ENCODE peak calls at places on chromosome 6, in five cellular contexts. One of them, this sample, is unnamed.

GRCh38 chr6:153117986-153118886 is 12.8 kb downstream of the RGS17 start:
- DNase-seq in HFF-Myc: peak
- DNase-seq in HCT116: peak
- DNase-seq in Peyer's patch: no peak
- DNase-seq in bronchial epithelial cell: peak
- DNase-seq in this sample: no peak

GRCh38 chr6:125924169-125924568 is 32.4 kb upstream of the HINT3 start:
- DNase-seq in HFF-Myc: no peak
- DNase-seq in HCT116: no peak
- DNase-seq in Peyer's patch: no peak
- DNase-seq in bronchial epithelial cell: peak
- DNase-seq in this sample: no peak

GRCh38 chr6:4533576-4533975 is 242.6 kb upstream of the CDYL start:
- DNase-seq in HFF-Myc: no peak
- DNase-seq in HCT116: no peak
- DNase-seq in Peyer's patch: no peak
- DNase-seq in bronchial epithelial cell: no peak
- DNase-seq in this sample: no peak

GRCh38 chr6:63023726-63024125 is 187.5 kb upstream of the FKBP1C start:
- DNase-seq in HFF-Myc: no peak
- DNase-seq in HCT116: no peak
- DNase-seq in Peyer's patch: no peak
- DNase-seq in bronchial epithelial cell: no peak
- DNase-seq in this sample: no peak

GRCh38 chr6:159828074-159828473 is 28.0 kb downstream of the PNLDC1 start:
- DNase-seq in HFF-Myc: no peak
- DNase-seq in HCT116: no peak
- DNase-seq in Peyer's patch: no peak
- DNase-seq in bronchial epithelial cell: no peak
- DNase-seq in this sample: no peak

GRCh38 chr6:94636780-94637385 is 940.5 kb upstream of the MANEA start:
- DNase-seq in HFF-Myc: no peak
- DNase-seq in HCT116: peak
- DNase-seq in Peyer's patch: no peak
- DNase-seq in bronchial epithelial cell: peak
- DNase-seq in this sample: no peak

GRCh38 chr6:2157441-2158127 is 87.8 kb downstream of the GMDS start:
- DNase-seq in HFF-Myc: peak
- DNase-seq in HCT116: peak
- DNase-seq in Peyer's patch: no peak
- DNase-seq in bronchial epithelial cell: peak
- DNase-seq in this sample: peak

GRCh38 chr6:105810105-105810921 is 275.8 kb upstream of the PRDM1 start:
- DNase-seq in HFF-Myc: peak
- DNase-seq in HCT116: peak
- DNase-seq in Peyer's patch: no peak
- DNase-seq in bronchial epithelial cell: peak
- DNase-seq in this sample: no peak

GRCh38 chr6:146914563-146915483 is 289.4 kb upstream of the STXBP5 start:
- DNase-seq in HFF-Myc: peak
- DNase-seq in HCT116: peak
- DNase-seq in Peyer's patch: no peak
- DNase-seq in bronchial epithelial cell: peak
- DNase-seq in this sample: no peak

GRCh38 chr6:10847684-10848083 is 9.3 kb upstream of the MAK start:
- DNase-seq in HFF-Myc: no peak
- DNase-seq in HCT116: no peak
- DNase-seq in Peyer's patch: no peak
- DNase-seq in bronchial epithelial cell: peak
- DNase-seq in this sample: no peak

GRCh38 chr6:41892921-41893564 is 2.1 kb downstream of the USP49 start:
- DNase-seq in HFF-Myc: no peak
- DNase-seq in HCT116: no peak
- DNase-seq in Peyer's patch: no peak
- DNase-seq in bronchial epithelial cell: no peak
- DNase-seq in this sample: no peak

GRCh38 chr6:13762648-13763441 is 51.2 kb upstream of the RANBP9 start:
- DNase-seq in HFF-Myc: no peak
- DNase-seq in HCT116: no peak
- DNase-seq in Peyer's patch: peak
- DNase-seq in bronchial epithelial cell: peak
- DNase-seq in this sample: no peak

DNA sequence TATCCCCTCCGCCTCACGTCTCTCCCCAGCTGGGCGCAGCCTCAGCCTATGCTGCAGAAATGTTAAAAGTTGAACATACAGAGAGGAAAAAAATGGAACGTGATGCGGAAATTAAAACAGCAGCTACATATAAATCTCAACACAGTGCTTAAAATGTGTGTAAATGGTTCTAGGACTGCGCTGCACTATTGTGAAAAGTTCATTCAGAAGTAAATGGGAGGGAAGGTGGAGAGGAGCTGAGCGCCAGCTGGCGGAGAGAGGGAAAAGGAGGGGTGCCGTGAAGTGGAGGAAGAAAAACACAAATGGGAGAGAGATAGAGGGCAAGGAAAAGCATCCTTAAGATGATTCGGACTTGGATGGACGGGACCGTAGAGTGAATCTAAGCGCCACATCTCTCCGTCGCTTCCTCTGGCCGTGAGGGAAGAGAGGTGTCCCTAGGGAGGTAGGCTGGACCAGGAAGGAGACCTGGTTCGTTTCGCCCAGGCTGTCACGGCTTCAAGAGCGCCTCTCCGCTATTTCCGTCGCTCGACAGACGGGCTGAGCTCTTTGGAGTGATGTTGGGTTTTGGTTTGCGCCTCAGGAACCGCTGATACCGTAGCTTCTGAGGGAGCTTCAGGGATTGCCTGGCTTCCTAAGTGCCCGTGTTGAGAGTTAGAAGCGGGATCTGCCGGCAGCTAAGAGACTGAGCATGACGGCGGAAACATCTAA is 113.7 kb downstream of the TRIM27 start:
- DNase-seq in HFF-Myc: no peak
- DNase-seq in HCT116: no peak
- DNase-seq in Peyer's patch: no peak
- DNase-seq in bronchial epithelial cell: no peak
- DNase-seq in this sample: no peak
- TF ChIP-seq CTCF in HFF-Myc: peak
- TF ChIP-seq CTCF in HCT116: no peak
- TF ChIP-seq CTCF in Peyer's patch: no peak
- TF ChIP-seq CTCF in bronchial epithelial cell: peak
- TF ChIP-seq CTCF in this sample: no peak

DNA sequence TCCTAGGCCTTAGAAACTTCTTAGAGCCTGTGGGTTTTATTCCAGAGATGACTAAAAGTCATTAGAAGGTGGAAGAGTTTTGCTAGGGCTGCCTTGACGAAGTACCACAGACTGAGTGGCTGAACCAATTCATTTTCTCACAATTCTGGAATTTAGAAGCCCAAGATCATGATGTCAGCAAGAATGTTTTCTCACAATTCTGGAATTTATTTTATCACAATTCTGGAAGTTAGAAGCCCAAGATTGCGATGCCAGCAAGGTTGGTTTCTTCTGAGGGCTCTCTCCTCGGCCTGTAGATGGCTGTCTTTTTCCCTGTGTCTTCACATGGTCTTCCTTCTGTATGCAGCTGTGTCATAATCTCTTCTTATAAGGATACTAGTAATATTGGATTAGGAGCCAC is 672.9 kb upstream of the MARCKS start:
- DNase-seq in HFF-Myc: no peak
- DNase-seq in HCT116: no peak
- DNase-seq in Peyer's patch: no peak
- DNase-seq in bronchial epithelial cell: no peak
- DNase-seq in this sample: no peak
- TF ChIP-seq CTCF in HFF-Myc: no peak
- TF ChIP-seq CTCF in HCT116: no peak
- TF ChIP-seq CTCF in Peyer's patch: no peak
- TF ChIP-seq CTCF in bronchial epithelial cell: no peak
- TF ChIP-seq CTCF in this sample: no peak

GRCh38 chr6:140438346-140438735 is 1063.9 kb upstream of the CITED2 start:
- DNase-seq in HFF-Myc: no peak
- DNase-seq in HCT116: no peak
- DNase-seq in Peyer's patch: no peak
- DNase-seq in bronchial epithelial cell: peak
- DNase-seq in this sample: no peak

GRCh38 chr6:140445474-140446004 is 1071.1 kb upstream of the CITED2 start:
- DNase-seq in HFF-Myc: no peak
- DNase-seq in HCT116: no peak
- DNase-seq in Peyer's patch: no peak
- DNase-seq in bronchial epithelial cell: peak
- DNase-seq in this sample: no peak

GRCh38 chr6:140440223-140440810 is 1065.9 kb upstream of the CITED2 start:
- DNase-seq in HFF-Myc: no peak
- DNase-seq in HCT116: no peak
- DNase-seq in Peyer's patch: no peak
- DNase-seq in bronchial epithelial cell: no peak
- DNase-seq in this sample: no peak

GRCh38 chr6:140437619-140438345 is 1063.3 kb upstream of the CITED2 start:
- DNase-seq in HFF-Myc: no peak
- DNase-seq in HCT116: no peak
- DNase-seq in Peyer's patch: no peak
- DNase-seq in bronchial epithelial cell: peak
- DNase-seq in this sample: no peak

DNA sequence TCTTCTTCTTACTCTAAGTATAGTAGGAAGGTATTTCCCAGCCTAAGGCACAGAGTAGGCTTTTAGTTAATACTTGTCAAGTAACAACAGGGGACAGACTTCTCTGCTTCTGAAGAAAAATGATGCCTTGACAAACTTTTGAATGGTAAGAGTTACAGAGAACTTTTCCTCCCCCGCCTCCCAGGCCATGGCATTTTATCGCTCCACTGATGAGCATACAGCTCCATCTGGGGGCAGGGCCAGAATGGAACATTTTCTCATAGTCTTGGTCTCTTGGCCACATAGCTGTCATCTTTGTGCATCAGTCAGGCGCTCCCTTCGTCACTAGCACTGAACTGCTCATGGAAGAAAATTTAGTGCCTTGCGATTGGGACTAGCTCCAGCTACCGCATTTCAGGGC is 1066.8 kb upstream of the CITED2 start:
- DNase-seq in HFF-Myc: no peak
- DNase-seq in HCT116: no peak
- DNase-seq in Peyer's patch: peak
- DNase-seq in bronchial epithelial cell: no peak
- DNase-seq in this sample: no peak
- TF ChIP-seq CTCF in HFF-Myc: peak
- TF ChIP-seq CTCF in HCT116: peak
- TF ChIP-seq CTCF in Peyer's patch: no peak
- TF ChIP-seq CTCF in bronchial epithelial cell: peak
- TF ChIP-seq CTCF in this sample: peak

GRCh38 chr6:138963531-138963930 is 24.5 kb downstream of the REPS1 start:
- DNase-seq in HFF-Myc: no peak
- DNase-seq in HCT116: no peak
- DNase-seq in Peyer's patch: no peak
- DNase-seq in bronchial epithelial cell: no peak
- DNase-seq in this sample: no peak

GRCh38 chr6:138965291-138965874 is 22.7 kb downstream of the REPS1 start:
- DNase-seq in HFF-Myc: no peak
- DNase-seq in HCT116: no peak
- DNase-seq in Peyer's patch: no peak
- DNase-seq in bronchial epithelial cell: no peak
- DNase-seq in this sample: no peak

GRCh38 chr6:138966870-138967269 is 21.2 kb downstream of the REPS1 start:
- DNase-seq in HFF-Myc: no peak
- DNase-seq in HCT116: no peak
- DNase-seq in Peyer's patch: no peak
- DNase-seq in bronchial epithelial cell: no peak
- DNase-seq in this sample: no peak

GRCh38 chr6:138964012-138964411 is 24.0 kb downstream of the REPS1 start:
- DNase-seq in HFF-Myc: no peak
- DNase-seq in HCT116: no peak
- DNase-seq in Peyer's patch: no peak
- DNase-seq in bronchial epithelial cell: no peak
- DNase-seq in this sample: no peak

DNA sequence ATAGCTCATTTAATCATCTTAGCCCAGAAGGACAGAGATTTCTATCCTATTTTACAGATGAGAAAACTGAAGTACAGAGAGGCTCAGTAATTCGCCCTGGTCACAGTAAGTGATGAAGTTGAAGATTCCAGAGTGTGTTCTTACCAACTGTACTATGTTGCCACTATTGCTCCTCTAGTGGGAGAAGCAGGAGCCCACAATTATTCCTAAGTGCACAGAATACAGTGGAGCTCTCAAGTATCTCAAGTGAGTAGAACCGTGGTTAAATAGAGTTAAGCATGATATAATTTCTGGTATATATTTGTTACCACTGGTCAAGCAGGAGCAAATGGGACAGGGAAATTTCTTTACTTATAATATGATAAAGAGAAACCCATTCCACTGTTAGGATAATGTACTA is 22.1 kb downstream of the REPS1 start:
- DNase-seq in HFF-Myc: no peak
- DNase-seq in HCT116: no peak
- DNase-seq in Peyer's patch: no peak
- DNase-seq in bronchial epithelial cell: no peak
- DNase-seq in this sample: no peak
- TF ChIP-seq CTCF in HFF-Myc: no peak
- TF ChIP-seq CTCF in HCT116: no peak
- TF ChIP-seq CTCF in Peyer's patch: no peak
- TF ChIP-seq CTCF in bronchial epithelial cell: no peak
- TF ChIP-seq CTCF in this sample: no peak

DNA sequence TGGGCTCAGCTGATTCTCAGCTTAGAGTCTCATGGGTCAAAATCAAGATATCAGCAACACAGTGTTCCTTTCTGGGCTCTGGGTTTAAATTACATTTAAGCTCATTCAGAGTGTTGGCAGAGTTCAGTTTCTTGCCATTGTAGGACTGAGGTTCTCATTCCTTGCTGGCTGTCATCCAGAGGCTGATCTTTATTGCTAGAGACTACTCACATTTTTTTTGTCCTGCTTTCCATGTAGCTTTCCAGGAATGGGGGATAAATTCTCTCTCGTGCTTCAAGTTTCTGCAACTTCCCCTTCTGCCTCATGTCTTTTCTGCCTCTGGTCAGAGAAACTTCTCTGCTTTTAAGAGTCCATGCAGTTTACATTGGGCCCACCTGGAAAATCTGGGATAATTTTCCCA is 86.9 kb downstream of the RFX6 start:
- DNase-seq in HFF-Myc: no peak
- DNase-seq in HCT116: no peak
- DNase-seq in Peyer's patch: no peak
- DNase-seq in bronchial epithelial cell: no peak
- DNase-seq in this sample: no peak
- TF ChIP-seq CTCF in HFF-Myc: no peak
- TF ChIP-seq CTCF in HCT116: no peak
- TF ChIP-seq CTCF in Peyer's patch: no peak
- TF ChIP-seq CTCF in bronchial epithelial cell: no peak
- TF ChIP-seq CTCF in this sample: no peak

GRCh38 chr6:142293121-142293520 is 8.7 kb upstream of the ADGRG6 start:
- DNase-seq in HFF-Myc: no peak
- DNase-seq in HCT116: no peak
- DNase-seq in Peyer's patch: no peak
- DNase-seq in bronchial epithelial cell: no peak
- DNase-seq in this sample: no peak

GRCh38 chr6:142292191-142292924 is 9.4 kb upstream of the ADGRG6 start:
- DNase-seq in HFF-Myc: no peak
- DNase-seq in HCT116: no peak
- DNase-seq in Peyer's patch: no peak
- DNase-seq in bronchial epithelial cell: no peak
- DNase-seq in this sample: no peak

GRCh38 chr6:142296975-142297604 is 4.7 kb upstream of the ADGRG6 start:
- DNase-seq in HFF-Myc: no peak
- DNase-seq in HCT116: no peak
- DNase-seq in Peyer's patch: no peak
- DNase-seq in bronchial epithelial cell: no peak
- DNase-seq in this sample: no peak

GRCh38 chr6:142297605-142297995 is 4.2 kb upstream of the ADGRG6 start:
- DNase-seq in HFF-Myc: no peak
- DNase-seq in HCT116: no peak
- DNase-seq in Peyer's patch: no peak
- DNase-seq in bronchial epithelial cell: no peak
- DNase-seq in this sample: no peak

GRCh38 chr6:142294681-142295080 is 7.1 kb upstream of the ADGRG6 start:
- DNase-seq in HFF-Myc: no peak
- DNase-seq in HCT116: no peak
- DNase-seq in Peyer's patch: no peak
- DNase-seq in bronchial epithelial cell: no peak
- DNase-seq in this sample: no peak
- TF ChIP-seq CTCF in HFF-Myc: no peak
- TF ChIP-seq CTCF in HCT116: no peak
- TF ChIP-seq CTCF in Peyer's patch: no peak
- TF ChIP-seq CTCF in bronchial epithelial cell: no peak
- TF ChIP-seq CTCF in this sample: no peak